ENCODE peak calls at places on chromosomes 11 and 22, in four cellular contexts. B is A549, I is heart right ventricle, R is gastrocnemius medialis. K is an unnamed sample.

GRCh38 chr11:61955031-61955415 is 4.9 kb downstream of the BEST1 start:
- DNase-seq in R (peak), I (peak), B (peak), K (peak)

GRCh38 chr11:77201991-77202841 is 74.2 kb downstream of the MYO7A start:
- DNase-seq in I (no peak), B (no peak), R (no peak), K (no peak)

GRCh38 chr22:30005213-30005857 is 74.9 kb upstream of the HORMAD2 start:
- DNase-seq in B (peak), I (peak), R (peak), K (peak)

GRCh38 chr11:130872513-130872912 is 43.8 kb downstream of the SNX19 start:
- DNase-seq in R (no peak), B (no peak), I (no peak), K (no peak)

GRCh38 chr11:123561046-123561781 is 93.2 kb downstream of the SCN3B start:
- DNase-seq in B (no peak), I (no peak), R (peak), K (peak)

GRCh38 chr11:131476266-131476665 is 105.9 kb downstream of the NTM start:
- DNase-seq in R (no peak), B (no peak), I (no peak), K (no peak)

GRCh38 chr22:37601540-37602442 is 6.8 kb upstream of the GGA1 start:
- DNase-seq in B (peak), R (no peak), I (no peak), K (peak)

GRCh38 chr11:250740-251299 is 14.0 kb downstream of the PSMD13 start:
- DNase-seq in B (peak), R (peak), I (peak), K (peak)

GRCh38 chr22:30586414-30586813 is 5.3 kb downstream of the PES1 start:
- DNase-seq in I (no peak), B (no peak), R (no peak), K (no peak)

GRCh38 chr11:14018441-14018840 is 55.9 kb downstream of the SPON1 start:
- DNase-seq in B (peak), I (no peak), R (no peak), K (no peak)

GRCh38 chr11:58675344-58676155 is 53.1 kb downstream of the CNTF start:
- DNase-seq in R (peak), B (peak), I (peak), K (peak)

GRCh38 chr11:131696584-131697120 is 326.2 kb downstream of the NTM start:
- DNase-seq in B (no peak), I (no peak), R (no peak), K (no peak)

GRCh38 chr11:106222626-106223025 is 145.2 kb downstream of the AASDHPPT start:
- DNase-seq in I (no peak), B (no peak), R (no peak), K (no peak)

GRCh38 chr11:106228996-106229395 is 151.5 kb downstream of the AASDHPPT start:
- DNase-seq in B (no peak), I (no peak), R (no peak), K (no peak)

DNA sequence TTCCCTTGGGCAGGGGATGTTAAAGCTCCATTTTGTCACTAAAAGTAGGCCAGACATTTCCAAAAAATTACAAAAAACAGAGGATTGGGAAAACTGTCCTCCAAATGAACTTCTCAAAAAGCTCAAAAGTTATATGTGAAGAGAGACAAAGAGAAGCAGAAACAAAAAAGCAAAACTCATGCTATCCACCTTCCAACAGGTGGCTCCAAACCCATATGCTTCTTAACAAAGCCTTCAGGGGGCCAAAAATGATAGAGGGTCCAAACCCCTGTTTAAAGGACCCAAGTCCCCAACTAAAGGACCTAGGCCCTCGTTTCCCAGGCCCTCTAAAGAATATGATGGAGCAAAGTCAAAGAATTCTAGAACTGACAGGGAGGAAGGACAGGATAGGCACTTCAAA is 146.7 kb downstream of the AASDHPPT start:
- DNase-seq in R (no peak), I (no peak), B (no peak), K (no peak)
- TF ChIP-seq CTCF in R (no peak), I (no peak), B (no peak), K (no peak)

GRCh38 chr11:134275534-134276395 is at the start of gene GLB1L3:
- DNase-seq in I (no peak), B (peak), R (no peak), K (peak)
- H3K27ac ChIP-seq in I (no peak), B (no peak), R (no peak), K (no peak)

GRCh38 chr11:35303596-35304392 is 115.6 kb downstream of the SLC1A2 start:
- DNase-seq in B (peak), I (no peak), R (peak), K (no peak)
- H3K4me3 ChIP-seq in B (no peak), I (no peak), R (no peak), K (no peak)

GRCh38 chr11:60906132-60906972 is at the start of gene PRPF19:
- DNase-seq in R (peak), I (peak), B (peak), K (peak)
- TF ChIP-seq CTCF in R (no peak), I (no peak), B (no peak), K (no peak)

GRCh38 chr11:116984186-116984585 is 114.0 kb downstream of the SIK3 start:
- DNase-seq in I (no peak), B (no peak), R (no peak), K (peak)
- H3K27ac ChIP-seq in I (no peak), B (no peak), R (no peak), K (peak)

GRCh38 chr11:65868076-65868667 is 4.4 kb downstream of the EFEMP2 start:
- DNase-seq in R (no peak), I (no peak), B (no peak), K (no peak)
- H3K4me3 ChIP-seq in R (no peak), I (no peak), B (no peak), K (no peak)

GRCh38 chr11:27205269-27205668 is 157.7 kb downstream of the CCDC34 start:
- DNase-seq in R (no peak), I (no peak), B (peak), K (no peak)

GRCh38 chr11:27205779-27206549 is 157.1 kb downstream of the CCDC34 start:
- DNase-seq in B (no peak), I (no peak), R (no peak), K (no peak)

GRCh38 chr11:27203077-27203476 is 159.9 kb downstream of the CCDC34 start:
- DNase-seq in B (no peak), R (no peak), I (no peak), K (no peak)

GRCh38 chr11:27207025-27207650 is 155.9 kb downstream of the CCDC34 start:
- DNase-seq in R (no peak), I (no peak), B (peak), K (no peak)

GRCh38 chr11:27204527-27204926 is 158.5 kb downstream of the CCDC34 start:
- DNase-seq in R (no peak), B (peak), I (no peak), K (no peak)
- TF ChIP-seq CTCF in R (no peak), B (peak), I (no peak), K (no peak)

K was measured in cardiac muscle cell.